ENCODE peak calls at places on chromosomes 4 and X, in eight cellular contexts. J is thoracic aorta; Y is naive thymus-derived CD4-positive, alpha-beta T cell; O is neural progenitor cell; K is Peyer's patch; E is tibial nerve; A is tibial artery; H is CD8-positive, alpha-beta T cell. Q is an unnamed sample. For H3K4me1, the result is how much of the 10 kb centered on the place peaks cover.

GRCh38 chrX:136251042-136251991 is at the start of gene MAP7D3:
- DNase-seq in J (no peak), Y (peak), O (peak), K (peak), E (peak), A (peak), H (peak), Q (peak)

GRCh38 chr4:75432683-75433082 is 81.5 kb downstream of the RCHY1 start:
- DNase-seq in J (no peak), Y (no peak), O (peak), K (no peak), E (no peak), A (no peak), H (no peak), Q (no peak)

GRCh38 chrX:2628751-2629315 is 62.3 kb upstream of the CD99 start:
- DNase-seq in J (no peak), Y (no peak), O (no peak), K (no peak), E (no peak), A (no peak), H (no peak), Q (no peak)

GRCh38 chrX:151488677-151489076 is 74.8 kb upstream of the PASD1 start:
- DNase-seq in J (no peak), Y (no peak), O (peak), K (no peak), E (no peak), A (no peak), H (peak), Q (no peak)

GRCh38 chr4:15040916-15041463 is 38.7 kb downstream of the CPEB2 start:
- DNase-seq in J (no peak), Y (no peak), O (no peak), K (no peak), E (no peak), A (no peak), H (no peak), Q (no peak)

GRCh38 chr4:10104211-10104990 is 12.2 kb downstream of the WDR1 start:
- DNase-seq in J (no peak), Y (no peak), O (peak), K (no peak), E (no peak), A (no peak), H (no peak), Q (no peak)

GRCh38 chrX:22041931-22042530 is 9.9 kb downstream of the PHEX start:
- DNase-seq in J (no peak), Y (no peak), O (no peak), K (no peak), E (no peak), A (no peak), H (no peak), Q (no peak)

GRCh38 chr4:73205482-73205881 is 53.1 kb downstream of the ANKRD17 start:
- DNase-seq in J (no peak), Y (no peak), O (no peak), K (no peak), E (no peak), A (no peak), H (no peak), Q (no peak)

GRCh38 chrX:25277574-25277973 is 261.8 kb upstream of the ARX start:
- DNase-seq in J (no peak), Y (no peak), O (peak), K (no peak), E (no peak), A (no peak), H (no peak), Q (no peak)

GRCh38 chr4:11182586-11183357 is 245.9 kb downstream of the HS3ST1 start:
- DNase-seq in J (no peak), Y (no peak), O (no peak), K (no peak), E (no peak), A (no peak), H (no peak), Q (no peak)

DNA sequence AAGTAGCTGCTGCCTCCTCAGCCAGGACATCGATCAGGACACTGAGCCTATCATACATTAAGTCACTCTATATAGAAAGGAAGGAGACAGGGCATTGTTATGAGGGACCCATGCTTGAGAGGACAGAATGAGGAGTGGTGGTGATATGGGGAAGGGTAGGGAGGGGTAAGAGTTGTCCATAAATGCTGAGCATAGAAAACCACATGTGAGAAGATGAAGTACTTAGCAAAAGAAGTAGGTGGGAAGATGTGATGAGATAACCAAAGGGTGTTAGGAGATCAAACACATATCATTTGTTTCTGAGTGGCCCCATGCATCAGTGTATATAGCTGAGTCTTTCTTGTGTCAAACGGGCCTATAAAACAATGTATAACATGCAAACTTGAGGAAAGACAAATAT is 84.1 kb downstream of the DGKK start:
- DNase-seq in J (no peak), Y (no peak), O (no peak), K (no peak), E (no peak), A (no peak), H (no peak), Q (no peak)
- H3K4me3 ChIP-seq in J (no peak), Y (no peak), O (no peak), K (no peak), E (no peak), A (no peak), H (no peak), Q (no peak)

DNA sequence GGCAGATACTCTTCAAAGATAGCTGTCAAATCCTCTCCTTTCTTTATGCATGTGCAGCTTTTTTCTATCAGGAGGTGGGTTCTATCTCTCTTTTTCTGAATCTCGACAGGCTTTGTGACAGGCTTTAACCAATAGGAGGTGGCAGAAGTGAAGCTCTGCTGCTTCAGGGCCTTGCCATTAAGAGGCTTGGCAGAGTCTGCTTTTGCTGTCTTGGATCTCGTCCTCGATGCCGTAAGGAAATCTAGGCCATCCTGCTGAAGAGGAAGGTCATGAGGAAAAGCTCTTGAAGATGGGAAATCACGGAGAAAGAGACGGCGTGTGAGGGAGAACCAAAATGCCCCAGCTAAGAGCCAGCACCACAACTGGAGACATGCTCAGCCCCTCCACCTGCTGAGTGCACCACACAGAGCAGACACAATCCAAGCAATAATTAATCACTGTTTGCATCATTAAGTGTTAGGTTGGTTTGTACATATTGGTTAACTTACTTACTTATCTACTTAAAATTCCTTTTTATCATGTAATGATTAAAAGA is 92.2 kb downstream of the DDIT4L start:
- DNase-seq in J (no peak), Y (no peak), O (peak), K (no peak), E (no peak), A (no peak), H (no peak), Q (no peak)
- H3K4me1 ChIP-seq in J (under half), Y (under half), O (half or more), K (under half), E (under half), A (under half), H (under half), Q (under half)

DNA sequence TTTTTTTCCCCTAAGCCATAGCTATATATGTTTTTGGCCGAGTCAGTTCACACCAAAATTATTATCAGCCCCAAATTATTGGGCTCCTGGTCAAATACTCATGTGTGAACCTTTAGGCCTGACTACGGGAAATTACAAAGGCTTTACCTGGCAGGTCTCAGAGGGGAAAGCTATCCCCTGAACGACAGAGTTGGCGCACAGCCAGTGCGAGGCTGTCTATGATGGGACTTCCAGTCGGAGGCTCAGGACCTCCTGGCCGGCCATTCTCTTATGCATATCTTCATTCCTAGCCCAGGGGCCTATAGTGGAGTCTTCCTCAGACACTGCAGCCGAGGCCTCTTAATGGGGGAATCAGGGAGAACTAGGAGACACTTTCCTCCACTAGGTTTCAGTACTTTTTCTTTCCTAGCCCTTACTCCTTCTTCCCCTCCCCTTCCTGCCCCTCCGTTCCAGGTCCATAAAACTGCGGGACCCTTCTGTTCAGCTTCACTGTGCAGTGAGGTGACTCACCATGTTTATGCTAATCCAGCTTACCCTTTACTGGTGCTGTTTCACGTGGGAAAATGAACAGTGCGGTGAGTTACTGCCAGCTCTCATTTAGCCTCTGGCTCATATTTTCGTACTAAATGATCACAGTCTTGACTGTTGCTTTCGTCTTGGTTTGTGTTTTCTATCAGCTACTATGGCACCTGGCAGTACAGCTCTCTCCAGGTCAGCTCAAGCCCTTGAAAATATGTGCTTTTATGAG is 533.9 kb downstream of the FSTL5 start:
- DNase-seq in J (no peak), Y (no peak), O (no peak), K (no peak), E (no peak), A (no peak), H (no peak), Q (no peak)
- H3K27ac ChIP-seq in J (no peak), Y (no peak), O (no peak), K (no peak), E (no peak), A (no peak), H (no peak), Q (no peak)

DNA sequence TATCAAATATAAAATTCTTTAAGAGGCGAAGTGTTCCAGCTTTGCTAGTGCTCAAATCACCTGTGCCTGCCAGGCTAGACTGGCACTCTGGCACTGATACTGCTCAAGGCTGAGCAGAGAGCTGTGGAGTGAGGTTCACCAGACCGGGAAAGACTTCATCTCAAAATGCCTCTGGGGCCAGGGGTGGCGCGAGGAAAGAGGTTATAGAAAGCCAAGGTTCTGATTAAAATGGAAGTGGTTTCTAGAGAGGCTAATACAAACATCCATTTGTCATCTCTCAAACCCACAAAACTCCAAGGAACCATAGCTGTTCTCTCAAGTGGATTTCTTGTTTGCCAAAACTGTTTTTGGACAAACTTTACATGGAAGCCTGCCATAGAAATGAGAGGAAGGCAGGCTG is 41.5 kb downstream of the F11 start:
- DNase-seq in J (no peak), Y (no peak), O (no peak), K (no peak), E (no peak), A (no peak), H (no peak), Q (no peak)
- H3K4me3 ChIP-seq in J (no peak), Y (no peak), O (no peak), K (no peak), E (no peak), A (no peak), H (no peak), Q (no peak)

GRCh38 chrX:47191806-47192401 is 1.7 kb upstream of the UBA1 start:
- DNase-seq in J (no peak), Y (no peak), O (no peak), K (no peak), E (no peak), A (no peak), H (no peak), Q (no peak)
- H3K4me1 ChIP-seq in J (under half), Y (under half), O (under half), K (under half), E (under half), A (under half), H (under half), Q (under half)

DNA sequence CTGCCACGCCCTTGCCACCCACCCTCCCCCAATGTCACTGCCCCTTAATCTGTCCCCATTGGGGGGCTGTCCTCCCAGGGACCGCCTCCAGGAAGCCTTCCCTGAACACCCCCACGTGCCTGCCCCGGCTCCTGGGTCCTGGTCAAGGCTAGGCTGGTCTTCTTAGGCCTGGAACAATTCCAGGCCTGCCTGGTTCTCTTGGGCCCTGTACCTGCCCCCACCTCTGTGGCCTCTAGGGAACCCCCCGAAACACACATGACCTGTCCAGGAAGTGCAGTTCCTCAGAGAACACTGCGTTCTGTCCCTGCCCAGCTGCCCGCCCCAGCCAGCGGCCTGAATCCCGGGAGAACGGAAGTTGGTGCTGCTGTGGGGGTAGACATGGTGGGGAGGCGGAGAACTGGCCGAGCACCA is 5.1 kb downstream of the MXD4 start:
- DNase-seq in J (peak), Y (peak), O (no peak), K (no peak), E (no peak), A (peak), H (no peak), Q (peak)
- H3K27ac ChIP-seq in J (peak), Y (no peak), O (no peak), K (peak), E (peak), A (peak), H (no peak), Q (peak)